ENCODE peak calls at places on chromosome 1, in four cellular contexts. C, O, J and K are unnamed samples.

GRCh38 chr1:2072109-2072806 is 22.0 kb downstream of the PRKCZ start:
- DNase-seq in J (no peak), O (no peak), C (no peak), K (no peak)

GRCh38 chr1:228000836-228001563 is 5.8 kb upstream of the WNT3A start:
- DNase-seq in J (peak), C (no peak), O (no peak), K (no peak)

GRCh38 chr1:158570480-158570879 is at the start of gene OR6P1:
- DNase-seq in O (no peak), J (no peak), C (no peak), K (no peak)

GRCh38 chr1:36586146-36586545 is 103.4 kb upstream of the CSF3R start:
- DNase-seq in O (no peak), C (no peak), J (no peak), K (no peak)

GRCh38 chr1:55065649-55066048 is 26.3 kb downstream of the PCSK9 start:
- DNase-seq in J (no peak), C (no peak), O (no peak), K (no peak)

GRCh38 chr1:201500670-201501120 is 6.2 kb downstream of the CSRP1 start:
- DNase-seq in C (no peak), J (no peak), O (no peak), K (no peak)

GRCh38 chr1:11126544-11126943 is 26.9 kb upstream of the EXOSC10 start:
- DNase-seq in C (no peak), O (no peak), J (no peak), K (no peak)

GRCh38 chr1:1264026-1264425 is 9.6 kb downstream of the UBE2J2 start:
- DNase-seq in O (no peak), C (peak), J (no peak), K (no peak)

GRCh38 chr1:6185151-6185550 is 5.0 kb upstream of the CHD5 start:
- DNase-seq in C (peak), J (no peak), O (no peak), K (no peak)

GRCh38 chr1:8259498-8260290 is 58.2 kb upstream of the SLC45A1 start:
- DNase-seq in O (peak), C (peak), J (no peak), K (peak)

GRCh38 chr1:6438047-6438525 is 13.5 kb downstream of the ESPN start:
- DNase-seq in O (peak), C (peak), J (peak), K (peak)

GRCh38 chr1:12603224-12603623 is 14.8 kb downstream of the DHRS3 start:
- DNase-seq in C (no peak), J (no peak), O (no peak), K (peak)

GRCh38 chr1:204089044-204089751 is 16.3 kb downstream of the SOX13 start:
- DNase-seq in O (no peak), J (no peak), C (no peak), K (peak)

GRCh38 chr1:154431586-154432373 is 26.6 kb downstream of the IL6R start:
- DNase-seq in O (peak), J (no peak), C (peak), K (peak)

GRCh38 chr1:45230537-45230936 is 24.1 kb upstream of the ZSWIM5 start:
- DNase-seq in C (no peak), J (no peak), O (no peak), K (no peak)

GRCh38 chr1:215357901-215358300 is 209.2 kb upstream of the KCTD3 start:
- DNase-seq in C (no peak), O (no peak), J (no peak), K (no peak)

GRCh38 chr1:180956028-180956640 is 43.4 kb downstream of the KIAA1614 start:
- DNase-seq in J (peak), O (no peak), C (no peak), K (no peak)

GRCh38 chr1:48679868-48680267 is 96.8 kb downstream of the BEND5 start:
- DNase-seq in J (no peak), O (no peak), C (no peak), K (no peak)

GRCh38 chr1:204142032-204142974 is 9.5 kb downstream of the ETNK2 start:
- DNase-seq in O (no peak), C (no peak), J (no peak), K (no peak)

GRCh38 chr1:37793773-37794371 is at the start of gene MANEAL:
- DNase-seq in C (peak), O (peak), J (peak), K (peak)

GRCh38 chr1:109091196-109092193 is 931 bp downstream of the TMEM167B start:
- DNase-seq in C (peak), J (no peak), O (peak), K (peak)

GRCh38 chr1:17010601-17011438 is 908 bp downstream of the ATP13A2 start:
- DNase-seq in O (no peak), C (peak), J (peak), K (peak)

GRCh38 chr1:21613072-21613867 is 55.9 kb downstream of the RAP1GAP start:
- DNase-seq in J (no peak), C (no peak), O (no peak), K (no peak)

GRCh38 chr1:81894867-81895266 is 94.1 kb downstream of the ADGRL2 start:
- DNase-seq in J (no peak), C (no peak), O (no peak), K (no peak)

GRCh38 chr1:163258181-163258580 is 55.5 kb upstream of the RGS5 start:
- DNase-seq in O (no peak), C (peak), J (no peak), K (no peak)

GRCh38 chr1:104933846-104934245 is 1184.1 kb downstream of the AMY1C start:
- DNase-seq in O (no peak), C (no peak), J (peak), K (no peak)

GRCh38 chr1:20361805-20362381 is 71.2 kb downstream of the VWA5B1 start:
- DNase-seq in O (peak), J (peak), C (peak), K (peak)

GRCh38 chr1:66731462-66731861 is 20.8 kb upstream of the DYNLT5 start:
- DNase-seq in C (no peak), O (no peak), J (no peak), K (no peak)

GRCh38 chr1:246891105-246891504 is 40.6 kb downstream of the AHCTF1 start:
- DNase-seq in J (no peak), O (no peak), C (no peak), K (no peak)

GRCh38 chr1:44035726-44036408 is 4.6 kb upstream of the SLC6A9 start:
- DNase-seq in O (no peak), C (no peak), J (no peak), K (no peak)

GRCh38 chr1:51253691-51254090 is 17.6 kb downstream of the RNF11 start:
- DNase-seq in C (peak), J (no peak), O (no peak), K (no peak)

GRCh38 chr1:116168277-116169032 is 57.3 kb downstream of the MAB21L3 start:
- DNase-seq in J (peak), O (peak), C (peak), K (peak)
- TF ChIP-seq POLR2A in J (no peak), O (no peak), C (no peak), K (no peak)

GRCh38 chr1:235075955-235076308 is 52.7 kb downstream of the TOMM20 start:
- DNase-seq in C (no peak), O (no peak), J (no peak), K (no peak)
- H3K27ac ChIP-seq in C (peak), O (peak), J (peak), K (peak)

GRCh38 chr1:26280333-26281042 is 602 bp downstream of the SH3BGRL3 start:
- DNase-seq in C (peak), O (no peak), J (peak), K (peak)

GRCh38 chr1:26278303-26278702 is 1.6 kb upstream of the SH3BGRL3 start:
- DNase-seq in J (no peak), O (no peak), C (peak), K (no peak)

GRCh38 chr1:26279598-26280332 is at the start of gene SH3BGRL3:
- DNase-seq in O (peak), J (peak), C (peak), K (peak)

GRCh38 chr1:26277719-26278118 is 2.2 kb upstream of the SH3BGRL3 start:
- DNase-seq in J (no peak), C (no peak), O (no peak), K (no peak)

DNA sequence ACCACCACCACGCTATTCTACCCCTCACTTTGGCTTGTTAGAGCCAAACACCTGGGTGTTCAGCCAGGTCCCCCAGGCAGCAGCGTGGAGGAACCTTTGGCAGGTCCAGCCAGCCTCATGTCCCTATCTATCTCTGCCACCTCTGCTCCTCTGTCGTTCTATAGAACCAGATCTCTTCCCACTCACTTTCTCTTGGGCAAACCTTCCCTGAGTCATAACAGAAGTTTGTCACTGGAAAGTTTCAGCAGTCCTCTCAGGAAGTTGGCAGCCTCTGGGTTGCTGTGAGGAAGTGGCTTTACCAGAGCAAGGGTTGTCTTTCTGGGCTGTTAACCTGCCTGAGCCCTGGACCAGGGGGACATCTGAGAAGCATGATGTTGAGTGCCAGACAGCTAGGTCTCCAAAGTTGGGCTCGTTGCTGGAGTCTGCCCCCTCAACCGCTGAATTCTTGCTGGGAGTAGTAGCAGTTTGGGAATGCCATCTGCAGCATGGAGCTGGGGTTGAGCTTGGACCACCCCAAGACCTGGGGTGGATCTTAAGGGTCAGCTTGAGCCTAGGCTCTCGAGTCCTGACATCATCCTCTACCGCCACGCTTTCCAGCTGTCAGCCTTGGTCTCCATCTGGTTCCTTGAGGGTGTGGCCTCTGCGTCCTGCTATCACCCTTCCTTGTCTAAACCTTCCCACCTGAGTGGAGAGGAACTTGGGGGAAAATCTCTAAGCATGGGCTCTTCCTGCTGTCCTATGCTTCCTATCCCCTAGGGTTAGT is 870 bp upstream of the SH3BGRL3 start:
- DNase-seq in O (no peak), C (peak), J (no peak), K (peak)
- TF ChIP-seq POLR2A in O (no peak), C (no peak), J (no peak), K (no peak)

GRCh38 chr1:231643333-231644237 is 17.0 kb downstream of the DISC1 start:
- DNase-seq in O (no peak), J (no peak), C (no peak), K (no peak)
- H3K27ac ChIP-seq in O (no peak), J (no peak), C (no peak), K (no peak)